ENCODE peak calls at places on chromosomes 13 and 19, in four cellular contexts. Q, K, B and V are unnamed samples.

GRCh38 chr13:93108111-93108581 is 118.5 kb upstream of the GPC6 start:
- DNase-seq in B (no peak), Q (no peak), K (peak; percentile 19), V (peak; percentile 20)

GRCh38 chr19:49758292-49758691 is 4.8 kb downstream of the TSKS start:
- DNase-seq in B (no peak), K (peak; percentile 71), Q (no peak), V (peak; percentile 68)

GRCh38 chr19:52142001-52142595 is 2.4 kb upstream of the ZNF616 start:
- DNase-seq in B (no peak), K (no peak), Q (no peak), V (no peak)

GRCh38 chr19:10290439-10290875 is 705 bp downstream of the ICAM5 start:
- DNase-seq in Q (no peak), K (no peak), B (no peak), V (peak; percentile 10)

GRCh38 chr19:51330366-51330765 is 11.6 kb downstream of the VSIG10L start:
- DNase-seq in Q (no peak), B (no peak), K (no peak), V (no peak)

GRCh38 chr19:13839938-13840750 is 36.8 kb upstream of the NANOS3 start:
- DNase-seq in B (no peak), K (no peak), Q (peak; percentile 83), V (no peak)

GRCh38 chr13:28830580-28830979 is 10.4 kb downstream of the MTUS2 start:
- DNase-seq in K (no peak), Q (no peak), B (no peak), V (no peak)

GRCh38 chr19:963401-964022 is 20.6 kb upstream of the WDR18 start:
- DNase-seq in Q (no peak), K (no peak), B (no peak), V (no peak)

GRCh38 chr13:45827318-45827717 is 24.2 kb downstream of the SIAH3 start:
- DNase-seq in B (no peak), Q (no peak), K (no peak), V (no peak)

GRCh38 chr19:15871570-15871969 is 26.3 kb downstream of the CYP4F2 start:
- DNase-seq in K (no peak), B (no peak), Q (no peak), V (no peak)

GRCh38 chr13:100657881-100658315 is 16.7 kb downstream of the TMTC4 start:
- DNase-seq in B (no peak), K (no peak), Q (no peak), V (no peak)

GRCh38 chr19:18270304-18270703 is 3.9 kb downstream of the IQCN start:
- DNase-seq in B (no peak), K (no peak), Q (no peak), V (no peak)

GRCh38 chr13:25421602-25422001 is 49.8 kb downstream of the ATP8A2 start:
- DNase-seq in B (no peak), Q (no peak), K (no peak), V (no peak)

GRCh38 chr19:16040642-16041041 is 35.7 kb upstream of the TPM4 start:
- DNase-seq in K (peak; percentile 92), Q (no peak), B (no peak), V (peak; percentile 89)

GRCh38 chr19:30629086-30629485 is 256.9 kb downstream of the ZNF536 start:
- DNase-seq in K (no peak), Q (no peak), B (no peak), V (no peak)

GRCh38 chr13:75704942-75705320 is 68.8 kb downstream of the LMO7 start:
- DNase-seq in K (no peak), B (no peak), Q (no peak), V (peak; percentile 68)

GRCh38 chr19:53849237-53849676 is 18.4 kb upstream of the MYADM start:
- DNase-seq in B (peak; percentile 93), Q (no peak), K (peak; percentile 72), V (peak; percentile 71)

GRCh38 chr19:46890423-46891170 is 29.8 kb downstream of the ARHGAP35 start:
- DNase-seq in B (peak; percentile 79), Q (no peak), K (peak; percentile 82), V (peak; percentile 92)

GRCh38 chr13:105587786-105588185 is 947.7 kb downstream of the EFNB2 start:
- DNase-seq in Q (no peak), K (peak; percentile 50), B (no peak), V (no peak)

GRCh38 chr13:111361873-111362648 is 41.6 kb downstream of the TEX29 start:
- DNase-seq in Q (no peak), B (no peak), K (no peak), V (no peak)

GRCh38 chr19:47310819-47311218 is 1.2 kb downstream of the C5AR1 start:
- DNase-seq in K (peak; percentile 62), B (no peak), Q (peak; percentile 56), V (peak; percentile 40)

GRCh38 chr19:3982701-3983541 is 2.3 kb downstream of the EEF2 start:
- DNase-seq in B (no peak), Q (peak; percentile 48), K (peak; percentile 66), V (peak; percentile 58)
- H3K4me3 ChIP-seq in B (peak overlapping the region; percentile 100), Q (no peak overlapping the region), K (peak overlapping the region; percentile 98), V (peak overlapping the region; percentile 100)

GRCh38 chr13:104571161-104571889 is 1505.1 kb upstream of the SLC10A2 start:
- DNase-seq in K (peak; percentile 91), B (no peak), Q (peak; percentile 59), V (peak; percentile 56)
- H3K4me3 ChIP-seq in K (peak overlapping the region; percentile 46), B (no peak overlapping the region), Q (no peak overlapping the region), V (no peak overlapping the region)

GRCh38 chr19:7965259-7965841 is 21.9 kb upstream of the TIMM44 start:
- DNase-seq in K (no peak), Q (no peak), B (no peak), V (no peak)

GRCh38 chr19:7962644-7963268 is 19.3 kb upstream of the TIMM44 start:
- DNase-seq in Q (no peak), B (no peak), K (no peak), V (no peak)

GRCh38 chr19:7959209-7959608 is 15.7 kb upstream of the TIMM44 start:
- DNase-seq in K (no peak), B (no peak), Q (no peak), V (no peak)

GRCh38 chr19:7963566-7963965 is 20.1 kb upstream of the TIMM44 start:
- DNase-seq in Q (no peak), B (no peak), K (no peak), V (no peak)

DNA sequence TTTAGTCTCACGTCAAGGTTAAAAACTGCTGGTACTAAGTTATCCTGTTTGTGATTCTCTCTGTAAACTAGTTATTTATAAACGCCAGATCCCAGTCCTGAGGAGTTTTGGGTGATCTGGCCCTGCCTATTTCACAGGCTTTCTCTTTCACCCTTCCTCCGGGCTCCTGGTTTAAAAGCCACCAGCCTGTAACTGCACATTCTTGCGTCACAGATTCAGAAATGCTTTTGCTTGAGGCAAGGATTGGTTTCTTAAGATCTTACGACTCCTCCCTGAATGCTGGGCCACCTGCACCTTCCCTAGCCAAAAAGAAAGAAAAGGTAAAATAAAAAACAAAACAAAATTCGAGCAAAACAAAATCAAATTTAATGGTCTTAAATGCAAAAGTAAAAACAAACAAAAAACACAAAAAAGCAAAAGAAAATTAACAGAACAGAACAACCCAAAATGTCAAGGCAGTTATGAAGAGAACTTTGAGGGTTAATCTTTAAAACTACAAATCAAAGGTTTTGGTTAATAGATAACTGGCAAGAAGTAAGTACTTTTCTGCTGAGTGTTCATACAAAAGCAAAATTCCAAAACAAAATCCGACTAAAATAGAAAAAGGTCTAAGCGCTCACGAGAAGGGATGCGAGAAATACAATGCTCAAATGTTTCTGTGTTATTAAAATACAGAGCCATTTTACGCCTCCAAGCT is 18.6 kb upstream of the TIMM44 start:
- DNase-seq in Q (no peak), B (no peak), K (no peak), V (no peak)
- H3K4me3 ChIP-seq in Q (no peak overlapping the region), B (no peak overlapping the region), K (no peak overlapping the region), V (no peak overlapping the region)

GRCh38 chr19:48738557-48739399 is 1.6 kb downstream of the RASIP1 start:
- DNase-seq in Q (peak; percentile 96), B (no peak), K (peak; percentile 82), V (peak; percentile 90)
- H3K4me3 ChIP-seq in Q (peak overlapping the region; percentile 60), B (peak overlapping the region; percentile 41), K (peak overlapping the region; percentile 40), V (peak overlapping the region; percentile 41)

GRCh38 chr13:57633950-57634828 is 2.6 kb downstream of the PCDH17 start:
- DNase-seq in K (no peak), Q (peak; percentile 29), B (no peak), V (no peak)
- H3K4me3 ChIP-seq in K (no peak overlapping the region), Q (peak overlapping the region; percentile 47), B (no peak overlapping the region), V (no peak overlapping the region)

GRCh38 chr19:36894849-36895383 is 21.2 kb downstream of the ZNF829 start:
- DNase-seq in B (no peak), Q (no peak), K (no peak), V (no peak)

GRCh38 chr19:36891768-36892357 is 24.2 kb downstream of the ZNF829 start:
- DNase-seq in B (no peak), K (peak; percentile 0), Q (no peak), V (no peak)
- H3K4me3 ChIP-seq in B (no peak overlapping the region), K (no peak overlapping the region), Q (no peak overlapping the region), V (no peak overlapping the region)

DNA sequence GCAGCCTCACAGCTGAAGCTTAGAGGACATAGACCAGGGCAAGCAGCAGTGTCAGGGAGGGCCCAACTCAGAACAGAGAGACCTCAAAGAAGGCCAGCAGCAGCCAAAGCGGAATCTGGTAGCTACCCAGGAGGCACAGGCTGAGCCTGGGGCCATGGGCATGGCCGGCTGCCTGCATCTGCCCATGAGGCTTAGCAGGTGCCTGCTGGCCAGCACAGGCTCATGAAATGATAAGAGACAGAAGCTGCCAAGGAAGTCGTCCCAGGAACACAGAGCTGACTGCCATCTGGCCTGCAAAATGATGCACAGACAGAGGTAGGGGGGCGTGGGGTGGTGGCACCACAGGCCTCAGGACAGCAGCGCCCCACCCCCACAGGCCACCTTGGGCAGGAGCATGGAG is 29.2 kb downstream of the TUBA3C start:
- DNase-seq in Q (no peak), B (no peak), K (no peak), V (no peak)
- H3K4me3 ChIP-seq in Q (no peak overlapping the region), B (no peak overlapping the region), K (no peak overlapping the region), V (no peak overlapping the region)

DNA sequence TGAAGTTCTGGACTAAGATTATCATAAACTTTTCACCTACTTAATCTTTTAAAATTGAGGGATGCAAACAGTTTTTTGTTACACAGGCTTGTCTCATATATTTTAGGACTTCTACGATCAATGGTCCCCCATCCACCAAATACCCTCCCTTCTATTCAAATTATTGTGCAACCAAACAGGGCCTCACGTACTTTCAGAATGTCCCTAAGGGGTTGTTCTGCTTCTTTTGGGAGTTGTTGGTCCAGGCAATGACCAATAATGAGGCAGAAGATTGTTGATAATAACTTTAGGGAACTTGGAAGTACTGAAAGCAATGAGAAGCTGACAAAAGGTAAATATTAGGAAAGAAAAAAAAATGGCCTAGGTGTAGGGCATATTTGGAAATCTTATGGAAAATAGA is 2.9 kb downstream of the DNAJC15 start:
- DNase-seq in Q (no peak), B (no peak), K (no peak), V (no peak)
- H3K4me3 ChIP-seq in Q (no peak overlapping the region), B (no peak overlapping the region), K (no peak overlapping the region), V (no peak overlapping the region)

GRCh38 chr13:30114586-30115256 is 192.6 kb downstream of the KATNAL1 start:
- DNase-seq in K (peak; percentile 77), B (peak; percentile 67), Q (peak; percentile 85), V (peak; percentile 79)
- H3K4me3 ChIP-seq in K (peak overlapping the region; percentile 54), B (peak overlapping the region; percentile 38), Q (peak overlapping the region; percentile 58), V (peak overlapping the region; percentile 45)

GRCh38 chr13:67518785-67519184 is 288.6 kb upstream of the PCDH9 start:
- DNase-seq in Q (no peak), B (no peak), K (peak; percentile 35), V (no peak)
- H3K4me3 ChIP-seq in Q (no peak overlapping the region), B (no peak overlapping the region), K (no peak overlapping the region), V (no peak overlapping the region)